ENCODE peak calls at places on chromosome X, in seven cellular contexts. Q is adipocyte, L is brain microvascular endothelial cell, R is astrocyte, W is kidney epithelial cell, F is tibial artery, N is upper lobe of right lung. Z is an unnamed sample.

GRCh38 chrX:8042304-8042703 is 115.1 kb upstream of the PNPLA4 start:
- DNase-seq in Q (no peak), L (no peak), R (no peak), W (no peak), F (no peak), N (no peak), Z (peak; percentile 7)

GRCh38 chrX:72041901-72042859 is 89.5 kb downstream of the RTL5 start:
- DNase-seq in Q (peak; percentile 61), L (no peak), R (peak; percentile 65), W (no peak), F (no peak), N (no peak), Z (no peak)

GRCh38 chrX:154734101-154734781 is 16.6 kb downstream of the GAB3 start:
- DNase-seq in Q (peak; percentile 67), L (peak; percentile 80), R (peak; percentile 73), W (no peak), F (peak; percentile 72), N (peak; percentile 66), Z (no peak)

GRCh38 chrX:16125520-16126149 is 2.3 kb downstream of the GRPR start:
- DNase-seq in Q (no peak), L (no peak), R (no peak), W (no peak), F (no peak), N (no peak), Z (no peak)

GRCh38 chrX:120736989-120737388 is 107.1 kb upstream of the C1GALT1C1 start:
- DNase-seq in Q (no peak), L (peak; percentile 27), R (peak; percentile 55), W (no peak), F (no peak), N (no peak), Z (no peak)

GRCh38 chrX:115949900-115950822 is 220.4 kb upstream of the AGTR2 start:
- DNase-seq in Q (no peak), L (no peak), R (no peak), W (no peak), F (no peak), N (no peak), Z (peak; percentile 74)

GRCh38 chrX:13938766-13939530 is 90.7 kb downstream of the GEMIN8 start:
- DNase-seq in Q (peak; percentile 1), L (no peak), R (no peak), W (no peak), F (no peak), N (no peak), Z (peak; percentile 60)

GRCh38 chrX:120452131-120452530 is 17.0 kb downstream of the LAMP2 start:
- DNase-seq in Q (peak; percentile 64), L (peak; percentile 33), R (no peak), W (no peak), F (no peak), N (no peak), Z (peak; percentile 31)

GRCh38 chrX:56804867-56805266 is 75.8 kb downstream of the NBDY start:
- DNase-seq in Q (no peak), L (no peak), R (no peak), W (no peak), F (no peak), N (no peak), Z (no peak)

GRCh38 chrX:65667157-65667502 is 324 bp upstream of the MSN start:
- DNase-seq in Q (no peak), L (no peak), R (no peak), W (no peak), F (no peak), N (no peak), Z (no peak)

GRCh38 chrX:50704360-50704759 is 109.6 kb downstream of the SHROOM4 start:
- DNase-seq in Q (no peak), L (no peak), R (peak; percentile 57), W (peak; percentile 19), F (no peak), N (no peak), Z (no peak)

GRCh38 chrX:153974726-153975286 is 2.3 kb downstream of the TMEM187 start:
- DNase-seq in Q (no peak), L (no peak), R (no peak), W (no peak), F (no peak), N (no peak), Z (no peak)

DNA sequence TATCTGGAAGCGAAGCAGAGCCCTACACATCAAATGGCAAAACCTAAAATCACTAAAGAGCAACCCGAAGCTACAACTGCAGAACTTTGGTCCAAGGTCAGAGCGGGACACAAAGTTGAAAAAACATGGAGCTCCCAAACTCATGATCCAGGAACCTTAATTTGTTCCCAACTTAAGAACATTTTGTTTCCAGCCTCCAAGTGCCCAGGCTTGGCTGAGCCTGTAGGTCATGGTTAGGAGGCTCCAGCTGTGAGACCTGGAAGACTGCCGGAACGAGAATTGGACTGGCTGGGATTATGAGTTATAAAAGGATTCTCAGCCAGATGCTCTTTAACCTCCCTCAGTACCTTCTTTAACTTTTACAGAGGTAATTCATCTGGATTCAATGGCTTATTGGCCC is 349.1 kb upstream of the DDX53 start:
- DNase-seq in Q (no peak), L (no peak), R (no peak), W (no peak), F (peak; percentile 76), N (no peak), Z (no peak)
- H3K4me3 ChIP-seq in Q (no peak overlapping the region), L (no peak overlapping the region), R (no peak overlapping the region), W (no peak overlapping the region), F (no peak overlapping the region), N (no peak overlapping the region), Z (no peak overlapping the region)

DNA sequence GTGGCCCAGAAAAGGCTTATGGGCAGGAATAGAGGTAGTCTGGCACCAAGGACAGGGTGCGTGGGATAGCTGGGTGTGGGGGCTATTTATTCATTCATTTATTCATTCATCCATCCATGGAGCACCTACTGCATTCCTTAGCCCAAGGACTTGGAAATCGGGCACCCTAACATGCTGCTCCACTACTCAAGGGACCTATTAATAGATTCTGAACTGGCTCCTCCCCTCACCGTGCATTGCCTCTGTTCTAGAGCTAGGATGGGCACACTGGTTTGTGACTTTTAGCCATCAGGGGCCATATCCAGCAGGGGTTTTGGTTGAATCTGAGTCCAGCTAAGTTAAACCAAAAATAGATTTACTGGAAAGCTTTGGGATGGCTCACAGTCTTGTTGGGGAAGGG is 30.6 kb upstream of the PJA1 start:
- DNase-seq in Q (no peak), L (no peak), R (no peak), W (no peak), F (no peak), N (no peak), Z (no peak)
- H3K27me3 ChIP-seq in Q (peaks cover 60% of the 10 kb centered on the region), L (no peaks in the 10 kb centered on the region), R (no peaks in the 10 kb centered on the region), W (peaks cover 13% of the 10 kb centered on the region), F (no peaks in the 10 kb centered on the region), N (no peaks in the 10 kb centered on the region), Z (no peaks in the 10 kb centered on the region)

DNA sequence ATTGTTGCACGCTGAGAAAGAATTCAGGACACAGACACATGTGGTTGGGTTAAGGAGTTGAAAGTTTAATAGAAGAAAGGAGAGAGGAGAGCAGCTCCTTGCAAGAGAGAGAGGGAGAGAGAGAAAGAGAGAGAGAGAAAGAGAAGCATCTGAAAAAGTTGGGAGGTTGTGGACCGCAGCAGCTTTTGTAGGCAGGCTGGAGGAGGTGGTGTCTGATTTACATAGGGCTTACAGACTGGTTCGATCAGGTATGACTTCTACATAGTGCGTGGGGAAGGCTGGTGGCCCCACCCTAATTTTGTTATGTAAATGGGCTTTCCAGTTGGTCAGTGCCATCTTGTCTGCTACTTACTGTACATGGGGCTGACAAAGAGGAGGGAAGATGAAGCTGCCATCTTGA is 27.5 kb upstream of the GYG2 start:
- DNase-seq in Q (no peak), L (no peak), R (no peak), W (no peak), F (no peak), N (no peak), Z (no peak)
- H3K4me3 ChIP-seq in Q (no peak overlapping the region), L (no peak overlapping the region), R (no peak overlapping the region), W (no peak overlapping the region), F (no peak overlapping the region), N (no peak overlapping the region), Z (peak overlapping the region; percentile 25)

GRCh38 chrX:24283122-24283789 is 30.6 kb downstream of the SUPT20HL2 start:
- DNase-seq in Q (peak; percentile 38), L (no peak), R (no peak), W (no peak), F (no peak), N (no peak), Z (no peak)
- H3K27me3 ChIP-seq in Q (peaks cover 21% of the 10 kb centered on the region), L (no peaks in the 10 kb centered on the region), R (no peaks in the 10 kb centered on the region), W (peaks cover 2% of the 10 kb centered on the region), F (no peaks in the 10 kb centered on the region), N (no peaks in the 10 kb centered on the region), Z (no peaks in the 10 kb centered on the region)

GRCh38 chrX:1026263-1027015 is 186.0 kb downstream of the CRLF2 start:
- DNase-seq in Q (no peak), L (no peak), R (no peak), W (no peak), F (no peak), N (no peak), Z (no peak)
- H3K4me3 ChIP-seq in Q (no peak overlapping the region), L (no peak overlapping the region), R (no peak overlapping the region), W (no peak overlapping the region), F (no peak overlapping the region), N (no peak overlapping the region), Z (no peak overlapping the region)

DNA sequence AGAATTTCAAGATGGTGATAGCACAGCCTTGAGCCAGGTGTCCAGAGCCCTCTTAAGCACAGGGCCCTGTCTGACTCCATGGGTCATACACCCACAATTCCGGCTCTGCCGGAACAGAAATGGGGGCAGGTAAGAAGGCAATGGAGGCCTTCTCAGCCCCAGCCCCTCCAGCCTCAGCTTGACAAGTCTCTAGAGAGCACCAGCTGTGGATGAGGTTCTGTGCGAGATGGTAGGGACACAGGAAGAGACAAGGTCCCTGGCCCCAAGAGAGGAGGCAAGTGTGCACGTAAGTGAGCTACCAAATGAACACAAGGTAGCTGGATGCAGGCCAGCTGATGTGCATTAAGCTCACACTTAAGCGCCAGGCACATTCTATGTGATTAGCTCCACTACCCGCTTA is 2.4 kb upstream of the PRRG3 start:
- DNase-seq in Q (no peak), L (no peak), R (no peak), W (no peak), F (no peak), N (no peak), Z (no peak)
- H3K27me3 ChIP-seq in Q (peaks cover 30% of the 10 kb centered on the region), L (no peaks in the 10 kb centered on the region), R (no peaks in the 10 kb centered on the region), W (no peaks in the 10 kb centered on the region), F (peaks cover 9% of the 10 kb centered on the region), N (no peaks in the 10 kb centered on the region), Z (peaks cover 9% of the 10 kb centered on the region)

DNA sequence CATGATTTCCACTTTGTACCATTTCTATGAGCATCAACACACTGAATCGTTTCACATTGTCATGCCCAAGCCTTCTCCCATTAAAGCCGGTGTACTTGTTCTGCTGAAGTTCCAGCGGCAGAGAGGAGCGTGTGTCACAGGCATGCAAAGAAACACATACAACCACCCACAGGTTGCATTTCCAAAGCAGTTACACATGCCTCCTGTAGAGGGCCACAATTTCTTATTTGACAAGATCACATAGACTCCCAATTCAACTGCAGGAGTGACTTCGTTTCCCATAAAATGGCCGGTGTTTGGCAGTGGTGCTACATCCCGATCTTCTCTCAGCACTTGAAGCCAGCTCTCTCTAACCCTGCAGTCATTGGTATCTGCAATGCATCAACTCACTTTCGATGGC is 992.6 kb downstream of the NLGN4X start:
- DNase-seq in Q (no peak), L (no peak), R (no peak), W (no peak), F (no peak), N (no peak), Z (peak; percentile 9)
- H3K4me3 ChIP-seq in Q (no peak overlapping the region), L (no peak overlapping the region), R (no peak overlapping the region), W (no peak overlapping the region), F (no peak overlapping the region), N (no peak overlapping the region), Z (no peak overlapping the region)

GRCh38 chrX:68848189-68848940 is 19.5 kb downstream of the EFNB1 start:
- DNase-seq in Q (no peak), L (no peak), R (no peak), W (no peak), F (no peak), N (no peak), Z (no peak)
- H3K27me3 ChIP-seq in Q (peaks cover 37% of the 10 kb centered on the region), L (no peaks in the 10 kb centered on the region), R (no peaks in the 10 kb centered on the region), W (peaks cover 3% of the 10 kb centered on the region), F (no peaks in the 10 kb centered on the region), N (no peaks in the 10 kb centered on the region), Z (peaks cover 12% of the 10 kb centered on the region)

GRCh38 chrX:33207056-33207455 is 4.3 kb downstream of the DMD start:
- DNase-seq in Q (no peak), L (no peak), R (no peak), W (no peak), F (no peak), N (no peak), Z (no peak)
- H3K4me3 ChIP-seq in Q (peak overlapping the region; percentile 85), L (no peak overlapping the region), R (no peak overlapping the region), W (no peak overlapping the region), F (peak overlapping the region; percentile 53), N (peak overlapping the region; percentile 8), Z (no peak overlapping the region)